ENCODE peak calls at places on chromosomes 6 and 20, in ten cellular contexts. J is fibroblast of lung, U is Panc1, W is A673, X is PC-3, O is psoas muscle, A is breast epithelium, N is HepG2, D is right lobe of liver, P is tibial nerve. G is an unnamed sample.

GRCh38 chr6:5390177-5390576 is 128.9 kb downstream of the FARS2 start:
- DNase-seq in J (no peak), U (no peak), W (no peak), X (no peak), O (no peak), A (no peak), N (no peak), D (no peak), P (no peak), G (no peak)

GRCh38 chr6:31579546-31580445 is 2.4 kb downstream of the LTB start:
- DNase-seq in J (no peak), U (no peak), W (no peak), X (no peak), O (no peak), A (no peak), N (no peak), D (no peak), P (no peak), G (no peak)

GRCh38 chr6:13725570-13725969 is 13.9 kb upstream of the RANBP9 start:
- DNase-seq in J (peak; percentile 70), U (no peak), W (no peak), X (peak; percentile 99), O (no peak), A (no peak), N (no peak), D (no peak), P (no peak), G (no peak)

GRCh38 chr6:31597006-31597405 is 4.2 kb upstream of the NCR3 start:
- DNase-seq in J (peak; percentile 3), U (no peak), W (peak; percentile 75), X (peak; percentile 58), O (no peak), A (no peak), N (peak; percentile 61), D (no peak), P (no peak), G (peak; percentile 67)

GRCh38 chr6:100617633-100618348 is 153.1 kb upstream of the SIM1 start:
- DNase-seq in J (no peak), U (no peak), W (no peak), X (peak; percentile 73), O (no peak), A (no peak), N (no peak), D (no peak), P (no peak), G (no peak)

GRCh38 chr20:22763257-22763906 is 179.0 kb upstream of the FOXA2 start:
- DNase-seq in J (no peak), U (no peak), W (no peak), X (peak; percentile 30), O (no peak), A (no peak), N (no peak), D (no peak), P (no peak), G (peak; percentile 51)

GRCh38 chr20:33569290-33570094 is 79.6 kb downstream of the CBFA2T2 start:
- DNase-seq in J (no peak), U (no peak), W (no peak), X (no peak), O (no peak), A (no peak), N (peak; percentile 66), D (no peak), P (no peak), G (no peak)

GRCh38 chr20:62282877-62283503 is 19.8 kb upstream of the ADRM1 start:
- DNase-seq in J (no peak), U (no peak), W (no peak), X (no peak), O (peak; percentile 78), A (no peak), N (no peak), D (no peak), P (no peak), G (no peak)

GRCh38 chr6:108559884-108560462 is 744 bp upstream of the FOXO3 start:
- DNase-seq in J (peak; percentile 84), U (no peak), W (peak; percentile 86), X (peak; percentile 50), O (peak; percentile 74), A (peak; percentile 78), N (peak; percentile 39), D (peak; percentile 67), P (peak; percentile 48), G (peak; percentile 85)

GRCh38 chr20:43444107-43444506 is 13.6 kb upstream of the SRSF6 start:
- DNase-seq in J (no peak), U (no peak), W (no peak), X (no peak), O (no peak), A (no peak), N (no peak), D (peak; percentile 2), P (no peak), G (no peak)

GRCh38 chr6:166929534-166930189 is 26.7 kb downstream of the RNASET2 start:
- DNase-seq in J (no peak), U (no peak), W (no peak), X (peak; percentile 14), O (no peak), A (no peak), N (no peak), D (no peak), P (no peak), G (no peak)

DNA sequence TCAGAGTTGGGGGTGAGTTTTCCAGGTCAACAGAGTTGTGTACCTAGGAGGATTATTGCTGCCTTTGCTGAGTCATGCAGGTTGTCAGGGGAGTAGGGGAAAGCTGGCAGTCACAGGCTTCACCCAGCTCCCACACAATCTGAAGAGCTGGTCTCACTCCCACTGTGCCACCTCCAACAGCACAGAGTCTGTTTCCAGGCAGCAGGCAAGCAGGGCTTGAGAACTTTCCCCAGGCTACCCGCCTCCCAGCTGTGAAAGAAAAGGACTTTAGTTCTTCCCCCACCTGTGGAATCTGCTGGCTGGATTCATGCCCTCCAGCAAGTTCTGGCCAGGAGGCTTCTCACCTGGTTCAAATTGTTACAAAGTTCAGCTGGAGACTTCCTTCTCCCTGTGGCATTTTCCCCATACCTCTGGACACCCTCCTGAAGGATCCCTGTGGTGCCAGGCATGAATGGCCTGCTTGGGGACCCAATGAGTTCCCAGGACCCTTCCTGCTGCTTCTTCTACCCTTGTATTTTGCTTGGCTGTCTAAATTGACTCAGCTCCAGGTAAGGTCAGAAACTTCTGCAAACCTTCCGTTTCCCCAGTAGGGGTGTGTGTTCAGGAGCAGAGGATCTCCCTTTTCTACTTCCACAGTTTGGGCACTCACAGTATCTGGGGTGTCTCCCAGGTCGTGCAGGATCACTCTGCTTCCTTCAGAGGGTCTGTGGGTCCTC is 378.1 kb upstream of the MAN1A1 start:
- DNase-seq in J (no peak), U (no peak), W (no peak), X (peak; percentile 50), O (no peak), A (no peak), N (peak; percentile 26), D (peak; percentile 48), P (no peak), G (no peak)
- H3K4me3 ChIP-seq in J (no peak overlapping the region), U (no peak overlapping the region), W (no peak overlapping the region), X (no peak overlapping the region), O (no peak overlapping the region), A (no peak overlapping the region), N (no peak overlapping the region), D (no peak overlapping the region), P (no peak overlapping the region), G (no peak overlapping the region)

GRCh38 chr6:168681748-168682147 is 240.8 kb downstream of the SMOC2 start:
- DNase-seq in J (no peak), U (no peak), W (no peak), X (no peak), O (no peak), A (no peak), N (no peak), D (peak; percentile 3), P (no peak), G (no peak)

GRCh38 chr6:168675933-168676551 is 235.1 kb downstream of the SMOC2 start:
- DNase-seq in J (no peak), U (no peak), W (no peak), X (no peak), O (no peak), A (no peak), N (no peak), D (peak; percentile 22), P (no peak), G (no peak)

GRCh38 chr6:168678177-168678576 is 237.2 kb downstream of the SMOC2 start:
- DNase-seq in J (no peak), U (no peak), W (no peak), X (no peak), O (no peak), A (no peak), N (no peak), D (no peak), P (no peak), G (no peak)

GRCh38 chr6:168676552-168677317 is 235.8 kb downstream of the SMOC2 start:
- DNase-seq in J (no peak), U (no peak), W (no peak), X (no peak), O (no peak), A (no peak), N (no peak), D (peak; percentile 11), P (no peak), G (no peak)

GRCh38 chr6:168678588-168678987 is 237.6 kb downstream of the SMOC2 start:
- DNase-seq in J (no peak), U (no peak), W (no peak), X (no peak), O (no peak), A (no peak), N (no peak), D (peak; percentile 3), P (no peak), G (no peak)
- H3K27ac ChIP-seq in J (no peak overlapping the region), U (no peak overlapping the region), W (no peak overlapping the region), X (no peak overlapping the region), O (no peak overlapping the region), A (no peak overlapping the region), N (no peak overlapping the region), D (no peak overlapping the region), P (no peak overlapping the region), G (no peak overlapping the region)

DNA sequence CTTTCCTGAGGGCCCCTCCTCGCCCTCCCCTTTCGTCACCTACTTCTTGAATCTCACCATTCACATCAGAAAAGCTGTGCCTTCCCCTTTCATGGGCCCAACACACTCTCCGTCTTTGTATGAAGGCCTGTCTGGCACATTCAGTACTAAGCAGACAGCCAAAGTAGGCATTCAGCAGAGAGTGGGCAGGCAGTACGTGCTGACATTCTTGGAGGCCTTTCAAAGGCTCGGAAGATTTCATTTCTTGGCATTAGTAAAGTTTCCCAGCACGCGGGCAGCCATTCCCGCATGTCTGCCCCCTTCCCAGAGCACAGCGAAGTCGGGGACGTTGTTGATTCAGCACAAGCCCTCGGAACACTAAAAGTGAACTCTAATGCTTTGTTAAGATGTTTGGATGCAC is 18.0 kb downstream of the NEDD9 start:
- DNase-seq in J (no peak), U (no peak), W (no peak), X (no peak), O (no peak), A (no peak), N (no peak), D (no peak), P (no peak), G (no peak)
- H3K4me1 ChIP-seq in J (peaks cover 23% of the 10 kb centered on the region), U (no peaks in the 10 kb centered on the region), W (peaks cover 41% of the 10 kb centered on the region), X (peaks cover 48% of the 10 kb centered on the region), O (peaks cover 62% of the 10 kb centered on the region), A (peaks cover 6% of the 10 kb centered on the region), N (peaks cover 100% of the 10 kb centered on the region), D (peaks cover 11% of the 10 kb centered on the region), P (no peaks in the 10 kb centered on the region), G (peaks cover 100% of the 10 kb centered on the region)

GRCh38 chr6:10720229-10720959 is 2.5 kb upstream of the TMEM14C start:
- DNase-seq in J (peak; percentile 26), U (no peak), W (peak; percentile 46), X (peak; percentile 43), O (peak; percentile 45), A (no peak), N (peak; percentile 24), D (peak; percentile 57), P (no peak), G (peak; percentile 54)
- H3K4me3 ChIP-seq in J (peak overlapping the region; percentile 33), U (no peak overlapping the region), W (peak overlapping the region; percentile 54), X (peak overlapping the region; percentile 74), O (peak overlapping the region; percentile 68), A (peak overlapping the region; percentile 67), N (peak overlapping the region; percentile 56), D (peak overlapping the region; percentile 47), P (peak overlapping the region; percentile 40), G (no peak overlapping the region)

GRCh38 chr6:127972815-127973214 is 72.0 kb upstream of the THEMIS start:
- DNase-seq in J (peak; percentile 20), U (no peak), W (no peak), X (no peak), O (no peak), A (no peak), N (no peak), D (no peak), P (no peak), G (no peak)
- H3K27ac ChIP-seq in J (no peak overlapping the region), U (peak overlapping the region; percentile 84), W (no peak overlapping the region), X (peak overlapping the region; percentile 85), O (no peak overlapping the region), A (no peak overlapping the region), N (no peak overlapping the region), D (no peak overlapping the region), P (no peak overlapping the region), G (no peak overlapping the region)

G was measured in endothelial cell of umbilical vein.